ENCODE peak calls at places on chromosomes 16 and 17, in ten cellular contexts. One of them, this sample, is unnamed.

GRCh38 chr17:17535957-17536356 is 39.8 kb upstream of the RASD1 start:
- DNase-seq in cardiac fibroblast: no peak
- DNase-seq in A549: peak
- DNase-seq in dorsolateral prefrontal cortex: peak
- DNase-seq in stomach: peak
- DNase-seq in transverse colon: peak
- DNase-seq in tibial nerve: no peak
- DNase-seq in left lung: peak
- DNase-seq in mammary epithelial cell: no peak
- DNase-seq in fibroblast of lung: peak
- DNase-seq in this sample: no peak

GRCh38 chr17:2853111-2853721 is 57.0 kb downstream of the RAP1GAP2 start:
- DNase-seq in cardiac fibroblast: peak
- DNase-seq in A549: peak
- DNase-seq in dorsolateral prefrontal cortex: peak
- DNase-seq in stomach: peak
- DNase-seq in transverse colon: peak
- DNase-seq in tibial nerve: no peak
- DNase-seq in left lung: peak
- DNase-seq in mammary epithelial cell: peak
- DNase-seq in fibroblast of lung: peak
- DNase-seq in this sample: no peak

GRCh38 chr16:69535123-69536050 is 30.4 kb upstream of the NFAT5 start:
- DNase-seq in cardiac fibroblast: peak
- DNase-seq in A549: no peak
- DNase-seq in dorsolateral prefrontal cortex: no peak
- DNase-seq in stomach: no peak
- DNase-seq in transverse colon: no peak
- DNase-seq in tibial nerve: no peak
- DNase-seq in left lung: no peak
- DNase-seq in mammary epithelial cell: peak
- DNase-seq in fibroblast of lung: peak
- DNase-seq in this sample: no peak

GRCh38 chr17:48131216-48131824 is 23.8 kb downstream of the SNX11 start:
- DNase-seq in cardiac fibroblast: peak
- DNase-seq in A549: peak
- DNase-seq in dorsolateral prefrontal cortex: peak
- DNase-seq in stomach: peak
- DNase-seq in transverse colon: peak
- DNase-seq in tibial nerve: peak
- DNase-seq in left lung: no peak
- DNase-seq in mammary epithelial cell: peak
- DNase-seq in fibroblast of lung: peak
- DNase-seq in this sample: peak

GRCh38 chr16:12531937-12532336 is 271.8 kb downstream of the CPPED1 start:
- DNase-seq in cardiac fibroblast: peak
- DNase-seq in A549: no peak
- DNase-seq in dorsolateral prefrontal cortex: no peak
- DNase-seq in stomach: no peak
- DNase-seq in transverse colon: no peak
- DNase-seq in tibial nerve: no peak
- DNase-seq in left lung: no peak
- DNase-seq in mammary epithelial cell: no peak
- DNase-seq in fibroblast of lung: no peak
- DNase-seq in this sample: no peak

GRCh38 chr17:65518256-65518655 is 43.2 kb downstream of the AXIN2 start:
- DNase-seq in cardiac fibroblast: peak
- DNase-seq in A549: no peak
- DNase-seq in dorsolateral prefrontal cortex: no peak
- DNase-seq in stomach: no peak
- DNase-seq in transverse colon: no peak
- DNase-seq in tibial nerve: no peak
- DNase-seq in left lung: no peak
- DNase-seq in mammary epithelial cell: no peak
- DNase-seq in fibroblast of lung: peak
- DNase-seq in this sample: no peak

GRCh38 chr17:36124879-36125824 is 21.5 kb downstream of the CCL4 start:
- DNase-seq in cardiac fibroblast: no peak
- DNase-seq in A549: no peak
- DNase-seq in dorsolateral prefrontal cortex: no peak
- DNase-seq in stomach: no peak
- DNase-seq in transverse colon: no peak
- DNase-seq in tibial nerve: no peak
- DNase-seq in left lung: no peak
- DNase-seq in mammary epithelial cell: no peak
- DNase-seq in fibroblast of lung: no peak
- DNase-seq in this sample: no peak

GRCh38 chr16:72797606-72798005 is 250.3 kb downstream of the ZFHX3 start:
- DNase-seq in cardiac fibroblast: no peak
- DNase-seq in A549: no peak
- DNase-seq in dorsolateral prefrontal cortex: no peak
- DNase-seq in stomach: no peak
- DNase-seq in transverse colon: no peak
- DNase-seq in tibial nerve: no peak
- DNase-seq in left lung: no peak
- DNase-seq in mammary epithelial cell: no peak
- DNase-seq in fibroblast of lung: no peak
- DNase-seq in this sample: no peak

DNA sequence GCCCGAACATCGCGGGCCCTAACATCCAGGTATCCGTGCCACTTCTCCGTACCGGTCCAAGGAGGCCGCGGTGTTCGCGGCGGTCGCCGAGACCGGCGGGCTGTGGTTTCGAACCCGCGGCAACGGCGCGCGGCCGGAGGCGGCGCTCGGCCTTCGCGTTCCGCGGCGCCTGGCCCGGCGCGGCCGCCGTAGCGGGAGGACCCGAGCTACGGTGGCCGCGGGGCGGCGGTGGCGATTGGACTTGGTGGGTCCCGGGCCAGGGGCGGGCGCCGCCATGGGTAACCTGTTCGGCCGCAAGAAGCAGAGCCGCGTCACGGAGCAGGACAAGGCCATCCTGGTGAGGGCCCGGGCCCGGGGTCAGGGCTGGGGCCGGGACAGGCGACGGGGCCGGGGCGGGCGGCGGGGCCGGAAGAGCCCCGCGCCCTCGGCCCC is at the start of gene CHMP6:
- DNase-seq in cardiac fibroblast: peak
- DNase-seq in A549: peak
- DNase-seq in dorsolateral prefrontal cortex: peak
- DNase-seq in stomach: peak
- DNase-seq in transverse colon: peak
- DNase-seq in tibial nerve: peak
- DNase-seq in left lung: peak
- DNase-seq in mammary epithelial cell: peak
- DNase-seq in fibroblast of lung: peak
- DNase-seq in this sample: peak
- TF ChIP-seq CTCF in cardiac fibroblast: no peak
- TF ChIP-seq CTCF in A549: peak
- TF ChIP-seq CTCF in dorsolateral prefrontal cortex: peak
- TF ChIP-seq CTCF in stomach: peak
- TF ChIP-seq CTCF in transverse colon: no peak
- TF ChIP-seq CTCF in tibial nerve: peak
- TF ChIP-seq CTCF in left lung: no peak
- TF ChIP-seq CTCF in mammary epithelial cell: peak
- TF ChIP-seq CTCF in fibroblast of lung: no peak
- TF ChIP-seq CTCF in this sample: no peak

GRCh38 chr17:8109669-8110455 is 8.5 kb downstream of the ALOXE3 start:
- DNase-seq in cardiac fibroblast: peak
- DNase-seq in A549: peak
- DNase-seq in dorsolateral prefrontal cortex: peak
- DNase-seq in stomach: peak
- DNase-seq in transverse colon: peak
- DNase-seq in tibial nerve: peak
- DNase-seq in left lung: peak
- DNase-seq in mammary epithelial cell: peak
- DNase-seq in fibroblast of lung: peak
- DNase-seq in this sample: peak

GRCh38 chr17:8108972-8109668 is 9.2 kb downstream of the ALOXE3 start:
- DNase-seq in cardiac fibroblast: no peak
- DNase-seq in A549: no peak
- DNase-seq in dorsolateral prefrontal cortex: no peak
- DNase-seq in stomach: no peak
- DNase-seq in transverse colon: no peak
- DNase-seq in tibial nerve: no peak
- DNase-seq in left lung: no peak
- DNase-seq in mammary epithelial cell: no peak
- DNase-seq in fibroblast of lung: no peak
- DNase-seq in this sample: no peak

GRCh38 chr17:8110907-8111306 is 7.4 kb downstream of the ALOXE3 start:
- DNase-seq in cardiac fibroblast: no peak
- DNase-seq in A549: no peak
- DNase-seq in dorsolateral prefrontal cortex: no peak
- DNase-seq in stomach: no peak
- DNase-seq in transverse colon: no peak
- DNase-seq in tibial nerve: no peak
- DNase-seq in left lung: no peak
- DNase-seq in mammary epithelial cell: no peak
- DNase-seq in fibroblast of lung: no peak
- DNase-seq in this sample: no peak

GRCh38 chr17:8105957-8106398 is 12.3 kb downstream of the ALOXE3 start:
- DNase-seq in cardiac fibroblast: peak
- DNase-seq in A549: no peak
- DNase-seq in dorsolateral prefrontal cortex: no peak
- DNase-seq in stomach: no peak
- DNase-seq in transverse colon: no peak
- DNase-seq in tibial nerve: no peak
- DNase-seq in left lung: no peak
- DNase-seq in mammary epithelial cell: peak
- DNase-seq in fibroblast of lung: no peak
- DNase-seq in this sample: no peak

DNA sequence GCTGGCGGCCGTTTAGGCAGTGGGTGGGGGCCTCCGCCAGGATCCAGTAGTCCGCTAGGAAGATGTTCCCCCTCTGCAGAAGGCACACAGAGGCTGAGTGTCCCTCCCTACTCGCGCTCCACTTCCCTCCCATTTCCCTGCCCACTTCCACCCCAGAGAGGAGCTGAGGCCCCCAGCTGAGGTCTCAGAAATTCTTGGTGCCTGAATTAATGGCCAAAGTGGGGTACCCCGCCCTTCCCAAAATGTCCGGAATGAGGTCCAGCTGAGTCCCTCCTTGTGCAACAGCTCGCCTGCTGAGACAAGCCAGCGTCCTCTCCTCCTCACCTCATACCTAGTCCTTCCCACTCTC is 7.9 kb downstream of the ALOXE3 start:
- DNase-seq in cardiac fibroblast: no peak
- DNase-seq in A549: no peak
- DNase-seq in dorsolateral prefrontal cortex: no peak
- DNase-seq in stomach: no peak
- DNase-seq in transverse colon: no peak
- DNase-seq in tibial nerve: no peak
- DNase-seq in left lung: no peak
- DNase-seq in mammary epithelial cell: no peak
- DNase-seq in fibroblast of lung: no peak
- DNase-seq in this sample: no peak
- TF ChIP-seq CTCF in cardiac fibroblast: no peak
- TF ChIP-seq CTCF in A549: no peak
- TF ChIP-seq CTCF in dorsolateral prefrontal cortex: no peak
- TF ChIP-seq CTCF in stomach: no peak
- TF ChIP-seq CTCF in transverse colon: no peak
- TF ChIP-seq CTCF in tibial nerve: no peak
- TF ChIP-seq CTCF in left lung: no peak
- TF ChIP-seq CTCF in mammary epithelial cell: no peak
- TF ChIP-seq CTCF in fibroblast of lung: no peak
- TF ChIP-seq CTCF in this sample: no peak

GRCh38 chr16:1985466-1986150 is 1.6 kb downstream of the GFER start:
- DNase-seq in cardiac fibroblast: no peak
- DNase-seq in A549: no peak
- DNase-seq in dorsolateral prefrontal cortex: no peak
- DNase-seq in stomach: no peak
- DNase-seq in transverse colon: peak
- DNase-seq in tibial nerve: no peak
- DNase-seq in left lung: no peak
- DNase-seq in mammary epithelial cell: no peak
- DNase-seq in fibroblast of lung: no peak
- DNase-seq in this sample: no peak

GRCh38 chr16:1981972-1982574 is 804 bp upstream of the NOXO1 start:
- DNase-seq in cardiac fibroblast: no peak
- DNase-seq in A549: no peak
- DNase-seq in dorsolateral prefrontal cortex: no peak
- DNase-seq in stomach: no peak
- DNase-seq in transverse colon: peak
- DNase-seq in tibial nerve: no peak
- DNase-seq in left lung: no peak
- DNase-seq in mammary epithelial cell: peak
- DNase-seq in fibroblast of lung: no peak
- DNase-seq in this sample: no peak

GRCh38 chr16:1984347-1985225 is 593 bp downstream of the GFER start:
- DNase-seq in cardiac fibroblast: peak
- DNase-seq in A549: no peak
- DNase-seq in dorsolateral prefrontal cortex: no peak
- DNase-seq in stomach: no peak
- DNase-seq in transverse colon: peak
- DNase-seq in tibial nerve: no peak
- DNase-seq in left lung: no peak
- DNase-seq in mammary epithelial cell: peak
- DNase-seq in fibroblast of lung: no peak
- DNase-seq in this sample: no peak

GRCh38 chr16:1983053-1983543 is 895 bp upstream of the GFER start:
- DNase-seq in cardiac fibroblast: no peak
- DNase-seq in A549: no peak
- DNase-seq in dorsolateral prefrontal cortex: no peak
- DNase-seq in stomach: no peak
- DNase-seq in transverse colon: no peak
- DNase-seq in tibial nerve: no peak
- DNase-seq in left lung: no peak
- DNase-seq in mammary epithelial cell: no peak
- DNase-seq in fibroblast of lung: no peak
- DNase-seq in this sample: no peak

DNA sequence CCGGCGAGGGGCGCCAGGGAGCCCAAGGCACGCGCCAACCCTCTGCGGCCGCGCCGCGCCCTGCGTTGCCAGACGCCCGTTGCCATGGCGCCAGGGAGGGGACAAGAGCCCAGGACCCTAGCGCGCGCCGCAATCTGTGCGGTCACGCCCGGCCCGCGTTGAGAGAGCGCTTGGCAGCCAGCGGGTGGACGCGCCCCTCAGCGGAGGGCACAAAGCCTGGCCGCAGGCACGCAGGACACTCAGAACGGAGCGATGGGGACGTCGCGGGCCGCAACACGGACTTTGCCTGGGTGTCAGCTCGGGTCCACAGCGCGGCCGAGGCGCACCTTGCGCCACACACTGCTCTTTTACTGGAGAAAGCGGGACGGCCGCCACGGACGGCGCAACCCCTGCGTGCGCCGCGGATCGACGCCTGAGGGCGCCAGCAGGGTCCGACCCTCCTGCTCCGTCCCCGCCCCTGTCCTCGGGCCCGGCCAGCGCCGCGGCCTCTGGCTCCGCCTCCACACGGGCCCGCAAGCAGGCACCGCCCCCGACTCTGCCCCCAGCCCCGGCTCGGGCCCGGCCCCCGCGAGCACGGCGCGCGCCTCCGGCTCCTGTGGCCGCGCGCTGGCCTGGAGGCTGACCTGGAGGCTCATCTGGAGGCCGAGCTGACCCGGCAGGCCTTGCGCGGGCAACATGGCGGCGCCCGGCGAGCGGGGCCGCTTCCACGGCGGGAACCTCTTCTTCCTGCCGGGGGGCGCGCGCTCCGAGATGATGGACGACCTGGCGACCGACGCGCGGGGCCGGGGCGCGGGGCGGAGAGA is at the start of gene GFER:
- DNase-seq in cardiac fibroblast: peak
- DNase-seq in A549: peak
- DNase-seq in dorsolateral prefrontal cortex: peak
- DNase-seq in stomach: peak
- DNase-seq in transverse colon: peak
- DNase-seq in tibial nerve: peak
- DNase-seq in left lung: peak
- DNase-seq in mammary epithelial cell: peak
- DNase-seq in fibroblast of lung: peak
- DNase-seq in this sample: peak
- TF ChIP-seq CTCF in cardiac fibroblast: peak
- TF ChIP-seq CTCF in A549: peak
- TF ChIP-seq CTCF in dorsolateral prefrontal cortex: peak
- TF ChIP-seq CTCF in stomach: no peak
- TF ChIP-seq CTCF in transverse colon: no peak
- TF ChIP-seq CTCF in tibial nerve: peak
- TF ChIP-seq CTCF in left lung: peak
- TF ChIP-seq CTCF in mammary epithelial cell: peak
- TF ChIP-seq CTCF in fibroblast of lung: no peak
- TF ChIP-seq CTCF in this sample: peak

DNA sequence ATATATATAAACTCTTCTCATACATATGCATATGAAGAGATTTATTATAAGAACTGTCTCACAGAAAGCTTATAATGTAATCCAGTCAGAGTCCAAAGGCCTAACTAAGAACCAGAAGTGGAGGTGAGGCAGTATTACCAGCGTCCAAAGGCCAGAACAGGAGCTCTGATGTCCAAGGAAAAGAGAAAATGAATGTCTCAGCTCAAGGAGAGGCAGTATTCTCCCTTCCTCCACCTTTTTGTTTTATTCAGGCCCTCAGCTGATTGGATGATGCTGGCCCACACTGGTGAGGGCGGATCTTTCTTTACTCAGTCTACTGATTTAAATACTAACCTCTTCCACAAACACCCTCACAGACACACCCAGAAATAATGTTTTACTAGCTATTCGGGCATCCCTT is 43.4 kb downstream of the FBXL20 start:
- DNase-seq in cardiac fibroblast: no peak
- DNase-seq in A549: no peak
- DNase-seq in dorsolateral prefrontal cortex: no peak
- DNase-seq in stomach: peak
- DNase-seq in transverse colon: peak
- DNase-seq in tibial nerve: no peak
- DNase-seq in left lung: no peak
- DNase-seq in mammary epithelial cell: no peak
- DNase-seq in fibroblast of lung: no peak
- DNase-seq in this sample: no peak
- TF ChIP-seq CTCF in cardiac fibroblast: no peak
- TF ChIP-seq CTCF in A549: no peak
- TF ChIP-seq CTCF in dorsolateral prefrontal cortex: no peak
- TF ChIP-seq CTCF in stomach: no peak
- TF ChIP-seq CTCF in transverse colon: no peak
- TF ChIP-seq CTCF in tibial nerve: no peak
- TF ChIP-seq CTCF in left lung: no peak
- TF ChIP-seq CTCF in mammary epithelial cell: no peak
- TF ChIP-seq CTCF in fibroblast of lung: no peak
- TF ChIP-seq CTCF in this sample: no peak

This sample was measured in GM13977.